ENCODE peak calls at places on chromosomes 2 and 18, in five cellular contexts. C is NCI-H2081; B is nucleus accumbens; J is MV-4-11; G is activated naive CD4-positive, alpha-beta T cell treated with anti-CD3 and anti-CD28 coated beads, Interleukin-2, amount 50 U/mL, for 16 hours. L is an unnamed sample.

GRCh38 chr2:192379736-192380135 is 185.0 kb upstream of the TMEFF2 start:
- DNase-seq in C (no peak), B (no peak), J (no peak), G (no peak), L (no peak)

GRCh38 chr2:212141499-212141898 is 397.1 kb downstream of the ERBB4 start:
- DNase-seq in C (no peak), B (no peak), J (no peak), G (no peak), L (no peak)

GRCh38 chr2:132037527-132038178 is 124.1 kb downstream of the ANKRD30BL start:
- DNase-seq in C (peak), B (peak), J (peak), G (no peak), L (no peak)

GRCh38 chr18:75131455-75132000 is 77.4 kb downstream of the PTGR3 start:
- DNase-seq in C (no peak), B (no peak), J (no peak), G (no peak), L (no peak)

GRCh38 chr2:73970850-73971471 is 13.7 kb upstream of the TET3 start:
- DNase-seq in C (no peak), B (no peak), J (peak), G (no peak), L (peak)

GRCh38 chr2:149650006-149650405 is 62.4 kb upstream of the MMADHC start:
- DNase-seq in C (no peak), B (no peak), J (no peak), G (no peak), L (no peak)

GRCh38 chr18:63570721-63571120 is 16.4 kb upstream of the SERPINB13 start:
- DNase-seq in C (no peak), B (no peak), J (no peak), G (no peak), L (no peak)

GRCh38 chr18:11310476-11311086 is 161.2 kb upstream of the PIEZO2 start:
- DNase-seq in C (peak), B (no peak), J (peak), G (no peak), L (peak)

GRCh38 chr18:76476665-76477561 is 18.1 kb downstream of the ZNF516 start:
- DNase-seq in C (no peak), B (no peak), J (peak), G (no peak), L (no peak)

GRCh38 chr18:8706981-8707940 is 1.9 kb downstream of the MTCL1 start:
- DNase-seq in C (peak), B (peak), J (no peak), G (peak), L (peak)

GRCh38 chr18:76962851-76963250 is 140.5 kb downstream of the ZNF236 start:
- DNase-seq in C (no peak), B (no peak), J (no peak), G (no peak), L (no peak)

GRCh38 chr2:235495373-235496238 is 1.8 kb downstream of the AGAP1 start:
- DNase-seq in C (no peak), B (no peak), J (no peak), G (no peak), L (no peak)

GRCh38 chr18:8703181-8703638 is 2.1 kb upstream of the MTCL1 start:
- DNase-seq in C (no peak), B (no peak), J (no peak), G (no peak), L (no peak)

GRCh38 chr18:58866261-58867232 is 1.9 kb downstream of the ZNF532 start:
- DNase-seq in C (no peak), B (no peak), J (no peak), G (no peak), L (no peak)

GRCh38 chr18:61141691-61142090 is 191.5 kb upstream of the CDH20 start:
- DNase-seq in C (no peak), B (no peak), J (no peak), G (no peak), L (no peak)

GRCh38 chr2:61887684-61888303 is 662 bp downstream of the CCT4 start:
- DNase-seq in C (no peak), B (no peak), J (peak), G (peak), L (no peak)

GRCh38 chr18:4125246-4125938 is 329.7 kb downstream of the DLGAP1 start:
- DNase-seq in C (no peak), B (no peak), J (no peak), G (no peak), L (peak)

GRCh38 chr2:240932724-240933047 is 26.6 kb downstream of the CROCC2 start:
- DNase-seq in C (no peak), B (no peak), J (no peak), G (no peak), L (no peak)

GRCh38 chr2:226794751-226795171 is 4.9 kb downstream of the IRS1 start:
- DNase-seq in C (no peak), B (no peak), J (no peak), G (no peak), L (no peak)

GRCh38 chr2:52976132-52976949 is 791.3 kb upstream of the CHAC2 start:
- DNase-seq in C (no peak), B (no peak), J (no peak), G (no peak), L (no peak)

GRCh38 chr2:168583710-168584521 is 127.8 kb downstream of the CERS6 start:
- DNase-seq in C (no peak), B (no peak), J (no peak), G (no peak), L (no peak)

GRCh38 chr2:9247786-9248185 is 41.2 kb downstream of the ASAP2 start:
- DNase-seq in C (no peak), B (no peak), J (no peak), G (no peak), L (no peak)

GRCh38 chr2:234879671-234880455 is 72.0 kb upstream of the SH3BP4 start:
- DNase-seq in C (no peak), B (no peak), J (no peak), G (no peak), L (no peak)

GRCh38 chr18:59617468-59617932 is 79.7 kb downstream of the CCBE1 start:
- DNase-seq in C (no peak), B (no peak), J (no peak), G (no peak), L (no peak)

L was measured in psoas muscle.